ENCODE peak calls at places on chromosome 15, in seven cellular contexts. Z is neural progenitor cell, I is NCI-H1092 treated with DMSO at 0.1 percent for 48 hours, H is posterior cingulate gyrus, X is nucleus accumbens, F is HFF-Myc, J is foreskin fibroblast. V is an unnamed sample.

GRCh38 chr15:101295607-101296225 is 668 bp upstream of the SNRPA1 start:
- DNase-seq in Z (no peak), I (no peak), H (no peak), X (no peak), F (no peak), J (peak), V (no peak)

GRCh38 chr15:96037584-96037983 is 292.9 kb upstream of the NR2F2 start:
- DNase-seq in Z (no peak), I (no peak), H (no peak), X (no peak), F (no peak), J (no peak), V (no peak)

GRCh38 chr15:92924216-92924615 is 24.1 kb downstream of the CHD2 start:
- DNase-seq in Z (no peak), I (no peak), H (peak), X (no peak), F (no peak), J (no peak), V (no peak)

GRCh38 chr15:31280831-31281216 is 45.8 kb upstream of the KLF13 start:
- DNase-seq in Z (no peak), I (no peak), H (no peak), X (no peak), F (no peak), J (no peak), V (no peak)

GRCh38 chr15:40756938-40757337 is 1.9 kb upstream of the RMDN3 start:
- DNase-seq in Z (no peak), I (no peak), H (no peak), X (no peak), F (no peak), J (no peak), V (peak)

GRCh38 chr15:55337160-55337559 is 18.1 kb downstream of the PIGB start:
- DNase-seq in Z (no peak), I (no peak), H (no peak), X (no peak), F (no peak), J (no peak), V (no peak)

GRCh38 chr15:33125883-33126535 is 68.5 kb downstream of the FMN1 start:
- DNase-seq in Z (no peak), I (no peak), H (no peak), X (no peak), F (no peak), J (no peak), V (no peak)

GRCh38 chr15:65927545-65927944 is 58.3 kb downstream of the RAB11A start:
- DNase-seq in Z (no peak), I (no peak), H (no peak), X (no peak), F (no peak), J (no peak), V (no peak)

GRCh38 chr15:69945729-69946128 is 152.0 kb downstream of the TLE3 start:
- DNase-seq in Z (no peak), I (no peak), H (no peak), X (no peak), F (no peak), J (no peak), V (no peak)

GRCh38 chr15:70466895-70467529 is 296.3 kb downstream of the UACA start:
- DNase-seq in Z (peak), I (peak), H (peak), X (peak), F (peak), J (peak), V (peak)

GRCh38 chr15:63014578-63014977 is 28.0 kb upstream of the TPM1 start:
- DNase-seq in Z (no peak), I (no peak), H (no peak), X (no peak), F (no peak), J (no peak), V (no peak)

V was measured in NCI-H82.